ENCODE peak calls at places on chromosomes 4 and X, in five cellular contexts. One of them, this sample, is unnamed.

GRCh38 chr4:73576366-73576765 is 43.9 kb downstream of the RASSF6 start:
- DNase-seq in A549: no peak
- DNase-seq in K562: no peak
- DNase-seq in IMR-90: peak
- DNase-seq in SK-N-SH: no peak
- DNase-seq in this sample: no peak

GRCh38 chr4:150323551-150324325 is 245.5 kb downstream of the DCLK2 start:
- DNase-seq in A549: no peak
- DNase-seq in K562: no peak
- DNase-seq in IMR-90: peak
- DNase-seq in SK-N-SH: no peak
- DNase-seq in this sample: no peak

GRCh38 chr4:159593651-159594050 is 490.8 kb downstream of the RAPGEF2 start:
- DNase-seq in A549: no peak
- DNase-seq in K562: no peak
- DNase-seq in IMR-90: no peak
- DNase-seq in SK-N-SH: no peak
- DNase-seq in this sample: no peak

GRCh38 chrX:106917830-106918500 is 2.2 kb upstream of the CLDN2 start:
- DNase-seq in A549: peak
- DNase-seq in K562: no peak
- DNase-seq in IMR-90: peak
- DNase-seq in SK-N-SH: no peak
- DNase-seq in this sample: no peak

GRCh38 chrX:111445485-111445884 is 33.5 kb upstream of the DCX start:
- DNase-seq in A549: peak
- DNase-seq in K562: peak
- DNase-seq in IMR-90: peak
- DNase-seq in SK-N-SH: peak
- DNase-seq in this sample: no peak

GRCh38 chr4:133581971-133582619 is 433.0 kb downstream of the PCDH10 start:
- DNase-seq in A549: no peak
- DNase-seq in K562: no peak
- DNase-seq in IMR-90: no peak
- DNase-seq in SK-N-SH: no peak
- DNase-seq in this sample: no peak

GRCh38 chr4:183758006-183758734 is 99.1 kb downstream of the TRAPPC11 start:
- DNase-seq in A549: peak
- DNase-seq in K562: peak
- DNase-seq in IMR-90: no peak
- DNase-seq in SK-N-SH: no peak
- DNase-seq in this sample: no peak

GRCh38 chr4:184409502-184409901 is 64.8 kb downstream of the IRF2 start:
- DNase-seq in A549: no peak
- DNase-seq in K562: no peak
- DNase-seq in IMR-90: no peak
- DNase-seq in SK-N-SH: no peak
- DNase-seq in this sample: no peak

GRCh38 chr4:121421594-121421993 is 40.8 kb upstream of the QRFPR start:
- DNase-seq in A549: no peak
- DNase-seq in K562: peak
- DNase-seq in IMR-90: no peak
- DNase-seq in SK-N-SH: no peak
- DNase-seq in this sample: no peak

GRCh38 chr4:4605849-4606248 is 64.0 kb upstream of the STX18 start:
- DNase-seq in A549: no peak
- DNase-seq in K562: no peak
- DNase-seq in IMR-90: no peak
- DNase-seq in SK-N-SH: no peak
- DNase-seq in this sample: no peak

GRCh38 chr4:4606321-4606720 is 64.5 kb upstream of the STX18 start:
- DNase-seq in A549: peak
- DNase-seq in K562: peak
- DNase-seq in IMR-90: peak
- DNase-seq in SK-N-SH: no peak
- DNase-seq in this sample: no peak

GRCh38 chr4:4608214-4608537 is 66.3 kb upstream of the STX18 start:
- DNase-seq in A549: no peak
- DNase-seq in K562: no peak
- DNase-seq in IMR-90: no peak
- DNase-seq in SK-N-SH: no peak
- DNase-seq in this sample: no peak

GRCh38 chr4:4609622-4610334 is 67.9 kb upstream of the STX18 start:
- DNase-seq in A549: no peak
- DNase-seq in K562: no peak
- DNase-seq in IMR-90: no peak
- DNase-seq in SK-N-SH: no peak
- DNase-seq in this sample: no peak

GRCh38 chr4:4607336-4608213 is 65.7 kb upstream of the STX18 start:
- DNase-seq in A549: no peak
- DNase-seq in K562: no peak
- DNase-seq in IMR-90: no peak
- DNase-seq in SK-N-SH: no peak
- DNase-seq in this sample: no peak
- TF ChIP-seq RCOR1 in A549: no peak
- TF ChIP-seq RCOR1 in K562: no peak
- TF ChIP-seq RCOR1 in IMR-90: no peak
- TF ChIP-seq RCOR1 in SK-N-SH: no peak
- TF ChIP-seq RCOR1 in this sample: no peak

DNA sequence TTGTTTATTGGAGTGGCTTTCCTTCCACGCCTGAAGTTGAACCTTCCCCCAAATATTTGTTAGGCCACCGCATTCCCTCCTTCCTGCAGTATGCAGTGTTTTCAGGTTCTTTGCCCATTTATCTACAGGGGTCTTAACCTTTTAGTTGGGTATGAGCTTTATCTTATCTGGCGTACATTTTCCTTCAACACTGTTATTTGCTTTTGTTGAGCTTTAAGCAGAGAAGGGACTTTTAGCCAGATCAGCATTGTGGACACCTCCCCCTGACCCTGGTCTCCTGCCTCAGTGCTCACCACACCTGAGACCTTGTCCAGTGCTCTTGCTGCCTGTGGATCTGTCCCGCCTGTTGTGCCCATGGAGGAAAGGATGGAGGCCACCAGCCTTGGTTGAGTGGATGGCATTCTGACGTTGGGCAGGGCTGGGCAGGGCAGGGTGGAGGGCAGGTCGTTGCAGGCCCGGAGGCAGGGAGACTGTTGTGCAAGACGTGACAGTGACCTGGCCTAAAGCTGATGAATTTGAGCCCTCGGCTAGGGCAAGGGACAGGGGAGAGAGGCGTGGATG is 1.0 kb upstream of the DUSP9 start:
- DNase-seq in A549: no peak
- DNase-seq in K562: no peak
- DNase-seq in IMR-90: no peak
- DNase-seq in SK-N-SH: no peak
- DNase-seq in this sample: no peak
- TF ChIP-seq RCOR1 in A549: no peak
- TF ChIP-seq RCOR1 in K562: no peak
- TF ChIP-seq RCOR1 in IMR-90: no peak
- TF ChIP-seq RCOR1 in SK-N-SH: no peak
- TF ChIP-seq RCOR1 in this sample: no peak

DNA sequence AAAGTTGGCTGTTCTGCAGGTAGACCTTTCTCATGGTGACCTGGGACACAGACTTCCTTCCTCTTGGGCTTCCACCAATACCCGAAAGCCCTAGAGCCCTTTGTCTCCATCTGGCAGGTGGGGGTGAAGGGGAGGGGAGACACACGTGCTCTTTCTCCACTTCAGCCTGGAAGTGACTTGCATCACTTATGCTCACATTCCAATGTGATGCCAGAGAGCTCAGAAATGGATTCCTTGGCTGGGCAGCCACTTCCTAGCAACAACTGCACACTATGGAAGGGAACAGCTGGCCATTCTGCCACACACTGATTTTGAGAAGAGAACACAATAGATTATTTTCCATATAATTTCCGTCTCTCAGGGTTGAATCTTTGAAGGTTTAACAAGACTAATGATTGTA is 36.3 kb downstream of the C4orf51 start:
- DNase-seq in A549: no peak
- DNase-seq in K562: no peak
- DNase-seq in IMR-90: peak
- DNase-seq in SK-N-SH: no peak
- DNase-seq in this sample: no peak
- TF ChIP-seq RCOR1 in A549: no peak
- TF ChIP-seq RCOR1 in K562: no peak
- TF ChIP-seq RCOR1 in IMR-90: no peak
- TF ChIP-seq RCOR1 in SK-N-SH: no peak
- TF ChIP-seq RCOR1 in this sample: no peak

GRCh38 chr4:15150636-15151432 is 148.6 kb downstream of the CPEB2 start:
- DNase-seq in A549: no peak
- DNase-seq in K562: peak
- DNase-seq in IMR-90: no peak
- DNase-seq in SK-N-SH: no peak
- DNase-seq in this sample: no peak

GRCh38 chr4:15149842-15150592 is 147.7 kb downstream of the CPEB2 start:
- DNase-seq in A549: peak
- DNase-seq in K562: peak
- DNase-seq in IMR-90: peak
- DNase-seq in SK-N-SH: peak
- DNase-seq in this sample: peak

GRCh38 chr4:15145709-15146108 is 143.4 kb downstream of the CPEB2 start:
- DNase-seq in A549: no peak
- DNase-seq in K562: no peak
- DNase-seq in IMR-90: no peak
- DNase-seq in SK-N-SH: no peak
- DNase-seq in this sample: no peak

GRCh38 chr4:15149234-15149841 is 147.1 kb downstream of the CPEB2 start:
- DNase-seq in A549: no peak
- DNase-seq in K562: no peak
- DNase-seq in IMR-90: peak
- DNase-seq in SK-N-SH: no peak
- DNase-seq in this sample: peak

GRCh38 chr4:15147709-15148651 is 145.7 kb downstream of the CPEB2 start:
- DNase-seq in A549: no peak
- DNase-seq in K562: no peak
- DNase-seq in IMR-90: no peak
- DNase-seq in SK-N-SH: no peak
- DNase-seq in this sample: no peak
- TF ChIP-seq RCOR1 in A549: no peak
- TF ChIP-seq RCOR1 in K562: no peak
- TF ChIP-seq RCOR1 in IMR-90: no peak
- TF ChIP-seq RCOR1 in SK-N-SH: no peak
- TF ChIP-seq RCOR1 in this sample: no peak

DNA sequence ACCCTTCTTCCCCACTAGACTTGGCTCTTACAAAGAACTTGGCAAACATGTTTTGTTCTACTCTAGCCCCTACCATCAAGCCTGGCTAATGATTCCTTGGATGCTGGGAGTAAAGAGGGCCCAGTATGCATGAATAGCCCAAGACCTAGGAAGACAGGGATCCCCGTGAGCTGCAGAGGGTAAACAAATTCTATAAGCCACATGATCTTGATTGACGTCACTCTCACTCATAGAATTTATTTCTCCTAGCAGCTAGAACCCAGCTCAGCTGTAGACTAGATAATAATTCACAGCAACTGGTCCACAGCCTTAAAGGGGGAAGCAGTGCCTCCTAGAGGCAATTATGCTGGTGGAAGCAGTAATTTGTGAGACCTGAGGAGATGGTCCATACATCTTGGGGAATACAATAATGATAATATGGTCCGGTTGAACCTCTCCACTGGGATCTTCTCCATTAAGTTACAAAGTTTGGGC is 16.1 kb upstream of the USO1 start:
- DNase-seq in A549: peak
- DNase-seq in K562: peak
- DNase-seq in IMR-90: no peak
- DNase-seq in SK-N-SH: no peak
- DNase-seq in this sample: no peak
- TF ChIP-seq RCOR1 in A549: no peak
- TF ChIP-seq RCOR1 in K562: no peak
- TF ChIP-seq RCOR1 in IMR-90: no peak
- TF ChIP-seq RCOR1 in SK-N-SH: no peak
- TF ChIP-seq RCOR1 in this sample: no peak

GRCh38 chrX:21666252-21666651 is 8.1 kb upstream of the KLHL34 start:
- DNase-seq in A549: no peak
- DNase-seq in K562: no peak
- DNase-seq in IMR-90: no peak
- DNase-seq in SK-N-SH: no peak
- DNase-seq in this sample: no peak

GRCh38 chrX:21666679-21667078 is 8.5 kb upstream of the KLHL34 start:
- DNase-seq in A549: no peak
- DNase-seq in K562: no peak
- DNase-seq in IMR-90: peak
- DNase-seq in SK-N-SH: no peak
- DNase-seq in this sample: no peak

GRCh38 chrX:21659320-21659719 is 1.2 kb upstream of the KLHL34 start:
- DNase-seq in A549: no peak
- DNase-seq in K562: no peak
- DNase-seq in IMR-90: no peak
- DNase-seq in SK-N-SH: no peak
- DNase-seq in this sample: no peak

GRCh38 chrX:21661316-21661715 is 3.2 kb upstream of the KLHL34 start:
- DNase-seq in A549: no peak
- DNase-seq in K562: no peak
- DNase-seq in IMR-90: no peak
- DNase-seq in SK-N-SH: no peak
- DNase-seq in this sample: no peak

GRCh38 chrX:21662761-21663160 is 4.6 kb upstream of the KLHL34 start:
- DNase-seq in A549: no peak
- DNase-seq in K562: no peak
- DNase-seq in IMR-90: no peak
- DNase-seq in SK-N-SH: no peak
- DNase-seq in this sample: no peak
- TF ChIP-seq RCOR1 in A549: no peak
- TF ChIP-seq RCOR1 in K562: no peak
- TF ChIP-seq RCOR1 in IMR-90: no peak
- TF ChIP-seq RCOR1 in SK-N-SH: no peak
- TF ChIP-seq RCOR1 in this sample: no peak

GRCh38 chr4:132557660-132558059 is 591.4 kb upstream of the PCDH10 start:
- DNase-seq in A549: peak
- DNase-seq in K562: no peak
- DNase-seq in IMR-90: no peak
- DNase-seq in SK-N-SH: no peak
- DNase-seq in this sample: no peak
- TF ChIP-seq RCOR1 in A549: no peak
- TF ChIP-seq RCOR1 in K562: no peak
- TF ChIP-seq RCOR1 in IMR-90: no peak
- TF ChIP-seq RCOR1 in SK-N-SH: no peak
- TF ChIP-seq RCOR1 in this sample: no peak

DNA sequence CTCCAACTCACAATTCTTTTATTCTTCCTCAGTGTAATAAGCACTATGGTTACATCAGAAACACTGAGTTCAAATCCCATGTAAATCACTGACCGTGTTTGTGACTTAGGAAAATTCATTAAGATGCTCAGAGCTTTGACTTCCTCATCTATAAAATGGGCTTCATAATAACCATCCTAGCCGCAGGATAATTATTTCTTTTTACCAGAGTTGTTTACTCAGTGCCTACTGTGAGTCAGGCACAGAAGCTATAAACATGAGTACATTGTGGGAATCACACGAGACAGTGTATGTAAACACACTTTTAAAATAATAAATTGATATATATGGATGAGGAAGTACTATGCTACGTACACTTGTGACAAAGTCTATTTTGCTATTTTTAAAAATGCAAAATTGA is 296.3 kb upstream of the TENM3 start:
- DNase-seq in A549: no peak
- DNase-seq in K562: no peak
- DNase-seq in IMR-90: peak
- DNase-seq in SK-N-SH: no peak
- DNase-seq in this sample: no peak
- TF ChIP-seq RCOR1 in A549: no peak
- TF ChIP-seq RCOR1 in K562: no peak
- TF ChIP-seq RCOR1 in IMR-90: peak
- TF ChIP-seq RCOR1 in SK-N-SH: no peak
- TF ChIP-seq RCOR1 in this sample: no peak

This sample was measured in GM12878.